ENCODE peak calls at places on chromosomes 4 and X, in nine cellular contexts. Y, M, N, X, Q, H, Z, J and D are unnamed samples.

GRCh38 chr4:97994765-97995465 is 148.4 kb downstream of the STPG2 start:
- DNase-seq in X (no peak), M (no peak), J (no peak), Y (no peak), N (no peak), Q (no peak), Z (no peak), H (no peak), D (no peak)

GRCh38 chr4:8540072-8540471 is 40.1 kb upstream of the GPR78 start:
- DNase-seq in Q (no peak), M (no peak), X (no peak), Z (no peak), Y (no peak), N (peak), J (no peak), H (no peak), D (no peak)

GRCh38 chrX:13099121-13099520 is 54.7 kb upstream of the FAM9C start:
- DNase-seq in H (no peak), Q (no peak), X (peak), N (no peak), Z (no peak), J (no peak), Y (no peak), M (no peak), D (no peak)

GRCh38 chr4:142435599-142436235 is 410.4 kb downstream of the INPP4B start:
- DNase-seq in Z (peak), Y (no peak), H (no peak), J (peak), M (no peak), N (no peak), Q (peak), X (no peak), D (no peak)

GRCh38 chr4:8868321-8869001 is 3.2 kb downstream of the HMX1 start:
- DNase-seq in Q (no peak), Y (no peak), X (no peak), M (no peak), J (no peak), Z (peak), N (no peak), H (no peak), D (no peak)

GRCh38 chr4:25552580-25553271 is 102.9 kb upstream of the SLC34A2 start:
- DNase-seq in Q (peak), Z (peak), M (no peak), X (no peak), Y (peak), N (no peak), J (no peak), H (peak), D (peak)

GRCh38 chr4:78644744-78645330 is 93.3 kb downstream of the ANXA3 start:
- DNase-seq in Z (peak), Y (peak), M (peak), Q (peak), X (peak), J (peak), H (peak), N (peak), D (peak)

GRCh38 chr4:2745981-2746806 is 9.9 kb downstream of the TNIP2 start:
- DNase-seq in X (peak), N (no peak), Z (peak), H (peak), J (peak), Q (peak), M (peak), Y (no peak), D (no peak)

GRCh38 chr4:77196866-77197265 is 39.9 kb downstream of the CCNG2 start:
- DNase-seq in Z (no peak), Y (no peak), J (peak), Q (no peak), N (no peak), H (no peak), M (no peak), X (no peak), D (peak)

GRCh38 chr4:55752810-55753209 is 66.8 kb upstream of the EXOC1L start:
- DNase-seq in Y (no peak), M (no peak), N (no peak), Q (no peak), X (no peak), Z (no peak), J (no peak), H (no peak), D (no peak)

GRCh38 chrX:135596495-135596894 is 76.0 kb downstream of the INTS6L start:
- DNase-seq in N (no peak), M (peak), Q (peak), X (peak), H (peak), Y (peak), J (peak), Z (peak), D (peak)

GRCh38 chr4:182492456-182492855 is 249.3 kb downstream of the TENM3 start:
- DNase-seq in J (no peak), Z (no peak), M (peak), X (peak), Y (no peak), N (no peak), Q (no peak), H (no peak), D (peak)